ENCODE peak calls at places on chromosome 15, in eight cellular contexts. F is H1, K is neural progenitor cell, X is vagina, W is heart left ventricle, R is stomach, C is GM23248, S is adrenal gland. V is an unnamed sample.

GRCh38 chr15:27977656-27978055 is 121.5 kb downstream of the OCA2 start:
- DNase-seq in F (no peak), K (no peak), X (no peak), W (no peak), R (no peak), C (no peak), S (no peak), V (no peak)

GRCh38 chr15:99507016-99507731 is 58.6 kb upstream of the MEF2A start:
- DNase-seq in F (no peak), K (no peak), X (no peak), W (peak; percentile 87), R (no peak), C (peak; percentile 59), S (peak; percentile 64), V (peak; percentile 85)

GRCh38 chr15:49064884-49065283 is 18.6 kb upstream of the SECISBP2L start:
- DNase-seq in F (no peak), K (no peak), X (no peak), W (no peak), R (no peak), C (no peak), S (no peak), V (no peak)

GRCh38 chr15:62783303-62783957 is 259.1 kb upstream of the TPM1 start:
- DNase-seq in F (no peak), K (no peak), X (no peak), W (no peak), R (no peak), C (peak; percentile 87), S (no peak), V (peak; percentile 30)

GRCh38 chr15:59388670-59389069 is 16.0 kb upstream of the MYO1E start:
- DNase-seq in F (no peak), K (no peak), X (no peak), W (no peak), R (no peak), C (peak; percentile 71), S (no peak), V (no peak)

GRCh38 chr15:37877851-37878577 is 56.4 kb upstream of the TMCO5A start:
- DNase-seq in F (no peak), K (no peak), X (no peak), W (no peak), R (no peak), C (peak; percentile 83), S (no peak), V (no peak)

GRCh38 chr15:82845686-82846085 is 36.3 kb downstream of the WHAMM start:
- DNase-seq in F (no peak), K (no peak), X (no peak), W (no peak), R (no peak), C (no peak), S (no peak), V (no peak)

GRCh38 chr15:85095566-85095965 is 113.9 kb downstream of the PDE8A start:
- DNase-seq in F (no peak), K (no peak), X (no peak), W (no peak), R (no peak), C (no peak), S (no peak), V (no peak)

GRCh38 chr15:63351170-63351569 is 30.5 kb downstream of the CA12 start:
- DNase-seq in F (no peak), K (no peak), X (no peak), W (no peak), R (no peak), C (no peak), S (no peak), V (no peak)

GRCh38 chr15:23067416-23067815 is 28.0 kb upstream of the TUBGCP5 start:
- DNase-seq in F (no peak), K (no peak), X (no peak), W (no peak), R (no peak), C (no peak), S (no peak), V (no peak)
- H3K9me3 ChIP-seq in F (peaks cover 18% of the 10 kb centered on the region), K (no peaks in the 10 kb centered on the region), X (no peaks in the 10 kb centered on the region), W (peaks cover 5% of the 10 kb centered on the region), R (peaks cover 4% of the 10 kb centered on the region), C (no peaks in the 10 kb centered on the region), S (no peaks in the 10 kb centered on the region), V (peaks cover 4% of the 10 kb centered on the region)

GRCh38 chr15:43523646-43524045 is 6.2 kb downstream of the MAP1A start:
- DNase-seq in F (no peak), K (no peak), X (no peak), W (no peak), R (no peak), C (no peak), S (no peak), V (no peak)

GRCh38 chr15:43526261-43526930 is 9.0 kb downstream of the MAP1A start:
- DNase-seq in F (no peak), K (no peak), X (no peak), W (no peak), R (no peak), C (no peak), S (no peak), V (no peak)

GRCh38 chr15:43527016-43527801 is 9.8 kb downstream of the MAP1A start:
- DNase-seq in F (no peak), K (no peak), X (no peak), W (no peak), R (no peak), C (no peak), S (no peak), V (no peak)

GRCh38 chr15:43524254-43524847 is 6.9 kb downstream of the MAP1A start:
- DNase-seq in F (no peak), K (no peak), X (no peak), W (no peak), R (no peak), C (no peak), S (no peak), V (no peak)

DNA sequence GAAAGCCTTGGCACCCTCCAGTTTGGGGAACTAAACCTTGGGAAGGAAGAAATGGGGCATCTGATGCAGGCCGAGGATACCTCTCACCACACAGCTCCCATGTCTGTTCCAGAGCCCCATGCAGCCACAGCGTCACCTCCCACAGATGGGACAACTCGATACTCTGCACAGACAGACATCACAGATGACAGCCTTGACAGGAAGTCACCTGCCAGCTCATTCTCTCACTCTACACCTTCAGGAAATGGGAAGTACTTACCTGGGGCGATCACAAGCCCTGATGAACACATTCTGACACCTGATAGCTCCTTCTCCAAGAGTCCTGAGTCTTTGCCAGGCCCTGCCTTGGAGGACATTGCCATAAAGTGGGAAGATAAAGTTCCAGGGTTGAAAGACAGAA is 7.7 kb downstream of the MAP1A start:
- DNase-seq in F (no peak), K (no peak), X (no peak), W (no peak), R (no peak), C (no peak), S (no peak), V (no peak)
- H3K36me3 ChIP-seq in F (no peaks in the 10 kb centered on the region), K (no peaks in the 10 kb centered on the region), X (peaks cover 30% of the 10 kb centered on the region), W (peaks cover 42% of the 10 kb centered on the region), R (peaks cover 21% of the 10 kb centered on the region), C (peaks cover 30% of the 10 kb centered on the region), S (no peaks in the 10 kb centered on the region), V (no peaks in the 10 kb centered on the region)

DNA sequence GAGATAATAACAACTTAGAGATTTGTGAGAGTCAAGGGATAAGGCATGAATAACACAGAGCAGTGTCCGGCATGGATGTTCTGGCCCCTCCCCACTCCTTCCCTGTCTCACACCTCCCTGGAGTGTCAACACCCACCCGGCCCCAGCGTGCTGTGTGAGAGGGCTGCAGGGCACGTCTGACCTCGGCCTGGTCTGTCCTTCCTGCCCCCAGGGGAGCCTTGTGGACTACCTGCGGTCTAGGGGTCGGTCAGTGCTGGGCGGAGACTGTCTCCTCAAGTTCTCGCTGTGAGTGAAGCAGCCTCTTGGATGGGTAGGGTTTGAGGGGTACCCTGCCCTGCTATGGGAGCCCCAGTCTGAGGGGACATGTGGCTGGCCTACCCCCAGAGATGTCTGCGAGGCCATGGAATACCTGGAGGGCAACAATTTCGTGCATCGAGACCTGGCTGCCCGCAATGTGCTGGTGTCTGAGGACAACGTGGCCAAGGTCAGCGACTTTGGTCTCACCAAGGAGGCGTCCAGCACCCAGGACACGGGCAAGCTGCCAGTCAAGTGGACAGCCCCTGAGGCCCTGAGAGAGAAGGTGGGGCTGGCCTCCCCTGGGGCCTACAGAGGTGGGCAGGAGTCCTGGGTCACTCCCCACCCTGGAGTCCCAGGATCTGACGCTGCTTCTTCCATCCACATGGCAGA is 11.2 kb upstream of the LMAN1L start:
- DNase-seq in F (no peak), K (no peak), X (no peak), W (no peak), R (no peak), C (no peak), S (no peak), V (no peak)
- H3K27me3 ChIP-seq in F (no peaks in the 10 kb centered on the region), K (no peaks in the 10 kb centered on the region), X (no peaks in the 10 kb centered on the region), W (no peaks in the 10 kb centered on the region), R (no peaks in the 10 kb centered on the region), C (no peaks in the 10 kb centered on the region), S (no peaks in the 10 kb centered on the region), V (no peaks in the 10 kb centered on the region)

GRCh38 chr15:64731807-64732151 is 43.6 kb downstream of the RBPMS2 start:
- DNase-seq in F (peak; percentile 17), K (no peak), X (no peak), W (peak; percentile 18), R (no peak), C (no peak), S (no peak), V (no peak)
- H3K9me3 ChIP-seq in F (no peaks in the 10 kb centered on the region), K (no peaks in the 10 kb centered on the region), X (no peaks in the 10 kb centered on the region), W (no peaks in the 10 kb centered on the region), R (no peaks in the 10 kb centered on the region), C (no peaks in the 10 kb centered on the region), S (no peaks in the 10 kb centered on the region), V (no peaks in the 10 kb centered on the region)